ENCODE peak calls at places on chromosome 15, in four cellular contexts. One of them, this sample, is unnamed.

GRCh38 chr15:65163041-65163440 is 22.1 kb downstream of the CLPX start:
- DNase-seq in mesendoderm: no peak
- DNase-seq in neuronal stem cell: no peak
- DNase-seq in IMR-90: peak; percentile 55
- DNase-seq in this sample: no peak

GRCh38 chr15:52481915-52482314 is 46.8 kb downstream of the MYO5A start:
- DNase-seq in mesendoderm: no peak
- DNase-seq in IMR-90: peak; percentile 84
- DNase-seq in neuronal stem cell: no peak
- DNase-seq in this sample: no peak

GRCh38 chr15:100781061-100781960 is 98.3 kb upstream of the ALDH1A3 start:
- DNase-seq in IMR-90: no peak
- DNase-seq in neuronal stem cell: no peak
- DNase-seq in mesendoderm: no peak
- DNase-seq in this sample: peak; percentile 41

GRCh38 chr15:50162988-50163718 is 18.8 kb upstream of the SLC27A2 start:
- DNase-seq in IMR-90: no peak
- DNase-seq in neuronal stem cell: no peak
- DNase-seq in mesendoderm: no peak
- DNase-seq in this sample: no peak

GRCh38 chr15:72474466-72474911 is 359 bp downstream of the ARIH1 start:
- DNase-seq in mesendoderm: peak; percentile 51
- DNase-seq in neuronal stem cell: no peak
- DNase-seq in IMR-90: no peak
- DNase-seq in this sample: no peak

GRCh38 chr15:66783327-66784124 is 81.5 kb downstream of the SMAD6 start:
- DNase-seq in IMR-90: peak; percentile 54
- DNase-seq in mesendoderm: no peak
- DNase-seq in neuronal stem cell: no peak
- DNase-seq in this sample: no peak

GRCh38 chr15:41259546-41260189 is 28.6 kb downstream of the CHP1 start:
- DNase-seq in neuronal stem cell: no peak
- DNase-seq in mesendoderm: no peak
- DNase-seq in IMR-90: no peak
- DNase-seq in this sample: no peak

GRCh38 chr15:42734076-42734672 is 2.8 kb downstream of the CDAN1 start:
- DNase-seq in neuronal stem cell: no peak
- DNase-seq in mesendoderm: no peak
- DNase-seq in IMR-90: no peak
- DNase-seq in this sample: no peak

GRCh38 chr15:73373221-73373620 is 4.5 kb upstream of the HCN4 start:
- DNase-seq in neuronal stem cell: no peak
- DNase-seq in mesendoderm: no peak
- DNase-seq in IMR-90: no peak
- DNase-seq in this sample: no peak

GRCh38 chr15:31930967-31931366 is 99.3 kb upstream of the CHRNA7 start:
- DNase-seq in mesendoderm: no peak
- DNase-seq in IMR-90: no peak
- DNase-seq in neuronal stem cell: no peak
- DNase-seq in this sample: no peak

DNA sequence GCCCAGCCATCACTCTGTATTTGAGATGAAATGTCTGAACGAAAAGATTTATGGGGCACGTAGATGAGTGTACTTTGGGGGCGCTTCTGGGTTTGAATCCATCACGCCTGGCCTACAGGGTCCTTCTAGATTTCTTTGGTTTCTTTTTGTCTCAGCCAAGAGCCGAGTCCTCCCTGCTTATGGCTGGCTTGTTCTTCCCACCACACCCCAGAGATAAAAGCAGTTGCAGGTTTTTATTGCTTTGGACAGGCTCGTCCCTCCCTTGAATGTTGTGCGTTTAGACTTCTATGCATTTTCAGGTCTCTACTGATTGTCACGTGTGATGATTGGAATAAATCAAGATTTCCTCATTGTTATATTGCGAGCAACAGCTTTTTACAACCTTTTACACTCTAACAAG is 104.8 kb upstream of the CHRNA7 start:
- DNase-seq in IMR-90: no peak
- DNase-seq in neuronal stem cell: no peak
- DNase-seq in mesendoderm: no peak
- DNase-seq in this sample: no peak
- H2BK15ac ChIP-seq in IMR-90: no peak overlapping the region
- H2BK15ac ChIP-seq in neuronal stem cell: no peak overlapping the region
- H2BK15ac ChIP-seq in mesendoderm: no peak overlapping the region
- H2BK15ac ChIP-seq in this sample: no peak overlapping the region

DNA sequence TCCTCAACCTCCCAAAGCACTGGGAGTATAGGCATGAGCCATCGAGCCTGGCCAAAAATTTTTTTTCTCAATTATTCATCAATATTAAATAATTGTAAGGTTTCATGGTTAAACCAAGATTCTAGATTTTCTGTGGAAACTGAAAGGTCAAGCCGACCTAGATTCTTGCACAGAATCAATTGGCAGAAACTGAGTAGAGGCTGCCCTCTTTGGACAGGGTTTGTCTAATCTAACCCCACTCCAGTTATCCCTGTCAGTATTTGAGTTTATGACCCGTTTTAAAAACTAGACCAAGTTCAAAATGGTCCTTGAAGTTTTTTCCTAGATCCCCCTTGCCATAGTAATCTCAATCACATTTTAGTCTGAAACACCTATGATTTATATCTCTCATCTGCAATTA is 8.6 kb upstream of the ADAM10 start:
- DNase-seq in IMR-90: peak; percentile 33
- DNase-seq in mesendoderm: no peak
- DNase-seq in neuronal stem cell: no peak
- DNase-seq in this sample: no peak
- H2BK15ac ChIP-seq in IMR-90: no peak overlapping the region
- H2BK15ac ChIP-seq in mesendoderm: no peak overlapping the region
- H2BK15ac ChIP-seq in neuronal stem cell: no peak overlapping the region
- H2BK15ac ChIP-seq in this sample: no peak overlapping the region

GRCh38 chr15:55288006-55288717 is 1.5 kb downstream of the RAB27A start:
- DNase-seq in IMR-90: no peak
- DNase-seq in neuronal stem cell: no peak
- DNase-seq in mesendoderm: no peak
- DNase-seq in this sample: no peak

GRCh38 chr15:55289573-55290360 is at the start of gene RAB27A:
- DNase-seq in IMR-90: peak; percentile 16
- DNase-seq in neuronal stem cell: peak; percentile 60
- DNase-seq in mesendoderm: peak; percentile 90
- DNase-seq in this sample: no peak

GRCh38 chr15:55289011-55289572 is 521 bp downstream of the RAB27A start:
- DNase-seq in IMR-90: peak; percentile 39
- DNase-seq in neuronal stem cell: peak; percentile 23
- DNase-seq in mesendoderm: peak; percentile 66
- DNase-seq in this sample: peak; percentile 60

DNA sequence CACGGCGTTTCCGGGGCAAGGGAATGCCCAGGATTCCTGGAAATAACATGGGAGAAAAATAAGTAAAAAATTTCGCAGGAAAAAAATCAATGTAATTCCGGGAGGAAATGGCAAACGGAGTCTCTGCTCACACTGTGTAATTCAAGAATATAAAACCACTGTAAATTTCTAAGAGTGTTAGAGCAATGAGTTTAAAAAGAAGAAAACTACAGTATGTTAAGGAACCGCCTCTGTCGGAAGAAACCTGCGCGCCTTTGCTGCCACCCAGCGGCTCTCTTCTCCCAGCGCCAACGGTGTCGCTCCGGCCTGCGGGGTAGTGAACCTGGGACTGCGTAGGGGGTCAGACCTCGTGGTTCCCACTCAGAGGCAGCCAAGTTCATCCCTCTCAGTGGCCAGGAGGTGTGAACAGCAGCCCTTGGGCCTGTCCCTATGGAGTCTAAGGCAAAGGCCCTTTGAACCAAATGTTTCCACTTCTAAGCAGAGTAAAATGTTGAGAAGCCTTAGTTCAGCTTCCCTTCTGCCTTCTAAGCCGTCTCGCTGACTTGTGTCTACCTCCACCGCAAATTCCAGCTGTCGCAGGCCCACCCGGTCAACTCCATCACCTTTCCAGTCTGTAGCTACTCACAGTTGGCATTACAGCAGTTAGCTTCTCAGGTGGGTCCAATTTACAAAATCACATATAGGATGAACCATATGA is 896 bp upstream of the RAB27A start:
- DNase-seq in neuronal stem cell: peak; percentile 66
- DNase-seq in IMR-90: peak; percentile 70
- DNase-seq in mesendoderm: peak; percentile 92
- DNase-seq in this sample: peak; percentile 43
- H2BK15ac ChIP-seq in neuronal stem cell: no peak overlapping the region
- H2BK15ac ChIP-seq in IMR-90: peak overlapping the region; percentile 89
- H2BK15ac ChIP-seq in mesendoderm: no peak overlapping the region
- H2BK15ac ChIP-seq in this sample: peak overlapping the region; percentile 1

GRCh38 chr15:68205558-68205944 is 419 bp upstream of the CALML4 start:
- DNase-seq in mesendoderm: no peak
- DNase-seq in IMR-90: no peak
- DNase-seq in neuronal stem cell: no peak
- DNase-seq in this sample: no peak
- H2BK15ac ChIP-seq in mesendoderm: no peak overlapping the region
- H2BK15ac ChIP-seq in IMR-90: no peak overlapping the region
- H2BK15ac ChIP-seq in neuronal stem cell: no peak overlapping the region
- H2BK15ac ChIP-seq in this sample: peak overlapping the region; percentile 46

DNA sequence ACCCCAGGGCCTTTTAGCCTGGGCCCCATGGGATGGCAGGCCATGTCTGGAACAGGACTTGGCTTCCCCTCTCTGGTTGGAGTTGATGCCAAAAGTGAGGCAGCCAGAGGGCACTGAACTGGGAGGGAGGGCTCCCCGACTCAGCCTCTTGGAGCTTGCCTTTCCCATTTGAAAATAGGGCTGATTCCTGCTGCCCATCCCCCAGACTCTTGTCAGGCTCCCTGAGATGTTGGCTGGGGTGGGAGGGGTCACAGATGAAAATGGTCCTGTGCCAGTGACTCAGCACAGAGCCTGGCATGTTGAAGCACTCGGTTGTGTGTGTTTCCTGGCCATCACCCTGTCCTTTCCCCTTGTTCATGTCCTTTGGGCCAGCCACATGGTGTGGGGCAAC is 6.6 kb downstream of the PPCDC start:
- DNase-seq in mesendoderm: peak; percentile 39
- DNase-seq in neuronal stem cell: no peak
- DNase-seq in IMR-90: peak; percentile 13
- DNase-seq in this sample: no peak
- H2BK15ac ChIP-seq in mesendoderm: no peak overlapping the region
- H2BK15ac ChIP-seq in neuronal stem cell: no peak overlapping the region
- H2BK15ac ChIP-seq in IMR-90: no peak overlapping the region
- H2BK15ac ChIP-seq in this sample: peak overlapping the region; percentile 10

DNA sequence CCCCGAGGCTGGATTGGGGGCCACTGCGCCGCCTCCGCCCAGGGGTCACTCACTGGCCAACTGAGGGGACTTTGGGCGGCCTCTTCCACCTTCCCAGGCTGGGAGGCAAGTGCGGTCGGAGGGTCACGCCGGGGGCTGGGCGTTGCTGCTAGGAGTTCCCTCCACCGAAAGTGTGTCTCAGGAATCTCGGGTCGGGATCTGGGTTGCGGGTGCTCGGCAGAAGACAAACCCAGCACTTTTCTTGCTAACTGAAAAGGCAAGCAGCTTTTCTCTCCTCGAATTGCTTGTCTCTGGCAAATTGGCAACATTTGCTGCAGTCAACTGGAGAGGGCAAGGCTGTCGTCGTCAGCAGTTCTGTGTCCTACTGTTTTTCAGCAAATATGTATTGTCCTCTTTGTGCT is 376 bp upstream of the SLC30A4 start:
- DNase-seq in mesendoderm: peak; percentile 46
- DNase-seq in neuronal stem cell: peak; percentile 41
- DNase-seq in IMR-90: peak; percentile 25
- DNase-seq in this sample: no peak
- H2BK15ac ChIP-seq in mesendoderm: no peak overlapping the region
- H2BK15ac ChIP-seq in neuronal stem cell: no peak overlapping the region
- H2BK15ac ChIP-seq in IMR-90: peak overlapping the region; percentile 1
- H2BK15ac ChIP-seq in this sample: no peak overlapping the region